ENCODE peak calls at places on chromosomes 16 and 17, in eight cellular contexts. One of them, this sample, is unnamed.

GRCh38 chr17:43442711-43443110 is 41.1 kb upstream of the DHX8 start:
- DNase-seq in body of pancreas: no peak
- DNase-seq in NCI-H345: no peak
- DNase-seq in neuronal stem cell: no peak
- DNase-seq in AG08395: peak
- DNase-seq in heart left ventricle: no peak
- DNase-seq in naive thymus-derived CD4-positive, alpha-beta T cell: no peak
- DNase-seq in activated gamma-delta T cell treated with anti-CD3 and anti-CD28 coated beads, Interleukin-2, amount 50 U/mL, for 16 hours: no peak
- DNase-seq in this sample: no peak

GRCh38 chr17:68961204-68961893 is 6.2 kb upstream of the ABCA8 start:
- DNase-seq in body of pancreas: no peak
- DNase-seq in NCI-H345: no peak
- DNase-seq in neuronal stem cell: no peak
- DNase-seq in AG08395: no peak
- DNase-seq in heart left ventricle: peak
- DNase-seq in naive thymus-derived CD4-positive, alpha-beta T cell: no peak
- DNase-seq in activated gamma-delta T cell treated with anti-CD3 and anti-CD28 coated beads, Interleukin-2, amount 50 U/mL, for 16 hours: no peak
- DNase-seq in this sample: no peak

GRCh38 chr17:58330997-58331814 is 2.6 kb upstream of the TSPOAP1 start:
- DNase-seq in body of pancreas: no peak
- DNase-seq in NCI-H345: no peak
- DNase-seq in neuronal stem cell: no peak
- DNase-seq in AG08395: no peak
- DNase-seq in heart left ventricle: no peak
- DNase-seq in naive thymus-derived CD4-positive, alpha-beta T cell: peak
- DNase-seq in activated gamma-delta T cell treated with anti-CD3 and anti-CD28 coated beads, Interleukin-2, amount 50 U/mL, for 16 hours: peak
- DNase-seq in this sample: no peak

GRCh38 chr16:78249056-78249455 is 149.6 kb downstream of the WWOX start:
- DNase-seq in body of pancreas: peak
- DNase-seq in NCI-H345: peak
- DNase-seq in neuronal stem cell: no peak
- DNase-seq in AG08395: no peak
- DNase-seq in heart left ventricle: peak
- DNase-seq in naive thymus-derived CD4-positive, alpha-beta T cell: no peak
- DNase-seq in activated gamma-delta T cell treated with anti-CD3 and anti-CD28 coated beads, Interleukin-2, amount 50 U/mL, for 16 hours: no peak
- DNase-seq in this sample: no peak

GRCh38 chr16:48232459-48233040 is 11.6 kb upstream of the LONP2 start:
- DNase-seq in body of pancreas: no peak
- DNase-seq in NCI-H345: no peak
- DNase-seq in neuronal stem cell: no peak
- DNase-seq in AG08395: no peak
- DNase-seq in heart left ventricle: no peak
- DNase-seq in naive thymus-derived CD4-positive, alpha-beta T cell: no peak
- DNase-seq in activated gamma-delta T cell treated with anti-CD3 and anti-CD28 coated beads, Interleukin-2, amount 50 U/mL, for 16 hours: no peak
- DNase-seq in this sample: no peak

GRCh38 chr16:13112639-13113038 is 211.2 kb downstream of the SHISA9 start:
- DNase-seq in body of pancreas: no peak
- DNase-seq in NCI-H345: no peak
- DNase-seq in neuronal stem cell: peak
- DNase-seq in AG08395: no peak
- DNase-seq in heart left ventricle: no peak
- DNase-seq in naive thymus-derived CD4-positive, alpha-beta T cell: no peak
- DNase-seq in activated gamma-delta T cell treated with anti-CD3 and anti-CD28 coated beads, Interleukin-2, amount 50 U/mL, for 16 hours: no peak
- DNase-seq in this sample: no peak

GRCh38 chr17:74369221-74369620 is 1.9 kb downstream of the GPR142 start:
- DNase-seq in body of pancreas: no peak
- DNase-seq in NCI-H345: no peak
- DNase-seq in neuronal stem cell: no peak
- DNase-seq in AG08395: no peak
- DNase-seq in heart left ventricle: peak
- DNase-seq in naive thymus-derived CD4-positive, alpha-beta T cell: no peak
- DNase-seq in activated gamma-delta T cell treated with anti-CD3 and anti-CD28 coated beads, Interleukin-2, amount 50 U/mL, for 16 hours: peak
- DNase-seq in this sample: no peak

GRCh38 chr17:47225436-47225858 is 16.3 kb downstream of the MYL4 start:
- DNase-seq in body of pancreas: peak
- DNase-seq in NCI-H345: no peak
- DNase-seq in neuronal stem cell: no peak
- DNase-seq in AG08395: peak
- DNase-seq in heart left ventricle: peak
- DNase-seq in naive thymus-derived CD4-positive, alpha-beta T cell: no peak
- DNase-seq in activated gamma-delta T cell treated with anti-CD3 and anti-CD28 coated beads, Interleukin-2, amount 50 U/mL, for 16 hours: no peak
- DNase-seq in this sample: no peak

GRCh38 chr17:64357191-64357981 is 33.3 kb downstream of the PECAM1 start:
- DNase-seq in body of pancreas: no peak
- DNase-seq in NCI-H345: no peak
- DNase-seq in neuronal stem cell: no peak
- DNase-seq in AG08395: peak
- DNase-seq in heart left ventricle: peak
- DNase-seq in naive thymus-derived CD4-positive, alpha-beta T cell: no peak
- DNase-seq in activated gamma-delta T cell treated with anti-CD3 and anti-CD28 coated beads, Interleukin-2, amount 50 U/mL, for 16 hours: no peak
- DNase-seq in this sample: peak

GRCh38 chr17:74759941-74760340 is 11.5 kb downstream of the NHERF1 start:
- DNase-seq in body of pancreas: peak
- DNase-seq in NCI-H345: no peak
- DNase-seq in neuronal stem cell: no peak
- DNase-seq in AG08395: no peak
- DNase-seq in heart left ventricle: no peak
- DNase-seq in naive thymus-derived CD4-positive, alpha-beta T cell: no peak
- DNase-seq in activated gamma-delta T cell treated with anti-CD3 and anti-CD28 coated beads, Interleukin-2, amount 50 U/mL, for 16 hours: no peak
- DNase-seq in this sample: no peak

GRCh38 chr16:1989826-1990335 is at the start of gene SYNGR3:
- DNase-seq in body of pancreas: no peak
- DNase-seq in NCI-H345: no peak
- DNase-seq in neuronal stem cell: no peak
- DNase-seq in AG08395: no peak
- DNase-seq in heart left ventricle: no peak
- DNase-seq in naive thymus-derived CD4-positive, alpha-beta T cell: no peak
- DNase-seq in activated gamma-delta T cell treated with anti-CD3 and anti-CD28 coated beads, Interleukin-2, amount 50 U/mL, for 16 hours: no peak
- DNase-seq in this sample: no peak

GRCh38 chr16:586047-586644 is 3.7 kb upstream of the RAB40C start:
- DNase-seq in body of pancreas: no peak
- DNase-seq in NCI-H345: no peak
- DNase-seq in neuronal stem cell: no peak
- DNase-seq in AG08395: no peak
- DNase-seq in heart left ventricle: no peak
- DNase-seq in naive thymus-derived CD4-positive, alpha-beta T cell: no peak
- DNase-seq in activated gamma-delta T cell treated with anti-CD3 and anti-CD28 coated beads, Interleukin-2, amount 50 U/mL, for 16 hours: no peak
- DNase-seq in this sample: no peak

GRCh38 chr17:68329331-68329730 is 38.0 kb downstream of the ARSG start:
- DNase-seq in body of pancreas: no peak
- DNase-seq in NCI-H345: no peak
- DNase-seq in neuronal stem cell: no peak
- DNase-seq in AG08395: no peak
- DNase-seq in heart left ventricle: no peak
- DNase-seq in naive thymus-derived CD4-positive, alpha-beta T cell: no peak
- DNase-seq in activated gamma-delta T cell treated with anti-CD3 and anti-CD28 coated beads, Interleukin-2, amount 50 U/mL, for 16 hours: no peak
- DNase-seq in this sample: no peak

GRCh38 chr16:65621640-65622039 is 499.8 kb upstream of the CDH11 start:
- DNase-seq in body of pancreas: no peak
- DNase-seq in NCI-H345: peak
- DNase-seq in neuronal stem cell: no peak
- DNase-seq in AG08395: no peak
- DNase-seq in heart left ventricle: no peak
- DNase-seq in naive thymus-derived CD4-positive, alpha-beta T cell: no peak
- DNase-seq in activated gamma-delta T cell treated with anti-CD3 and anti-CD28 coated beads, Interleukin-2, amount 50 U/mL, for 16 hours: no peak
- DNase-seq in this sample: no peak

GRCh38 chr17:19501219-19501618 is 32.4 kb upstream of the SLC47A1 start:
- DNase-seq in body of pancreas: no peak
- DNase-seq in NCI-H345: no peak
- DNase-seq in neuronal stem cell: no peak
- DNase-seq in AG08395: no peak
- DNase-seq in heart left ventricle: no peak
- DNase-seq in naive thymus-derived CD4-positive, alpha-beta T cell: no peak
- DNase-seq in activated gamma-delta T cell treated with anti-CD3 and anti-CD28 coated beads, Interleukin-2, amount 50 U/mL, for 16 hours: no peak
- DNase-seq in this sample: no peak

GRCh38 chr17:39963826-39964225 is 1.0 kb downstream of the GSDMA start:
- DNase-seq in body of pancreas: no peak
- DNase-seq in NCI-H345: no peak
- DNase-seq in neuronal stem cell: no peak
- DNase-seq in AG08395: no peak
- DNase-seq in heart left ventricle: no peak
- DNase-seq in naive thymus-derived CD4-positive, alpha-beta T cell: no peak
- DNase-seq in activated gamma-delta T cell treated with anti-CD3 and anti-CD28 coated beads, Interleukin-2, amount 50 U/mL, for 16 hours: no peak
- DNase-seq in this sample: no peak

GRCh38 chr17:48202945-48203344 is 95.4 kb downstream of the SNX11 start:
- DNase-seq in body of pancreas: no peak
- DNase-seq in NCI-H345: no peak
- DNase-seq in neuronal stem cell: no peak
- DNase-seq in AG08395: no peak
- DNase-seq in heart left ventricle: no peak
- DNase-seq in naive thymus-derived CD4-positive, alpha-beta T cell: no peak
- DNase-seq in activated gamma-delta T cell treated with anti-CD3 and anti-CD28 coated beads, Interleukin-2, amount 50 U/mL, for 16 hours: no peak
- DNase-seq in this sample: no peak

GRCh38 chr17:6701719-6702118 is 11.4 kb downstream of the SLC13A5 start:
- DNase-seq in body of pancreas: no peak
- DNase-seq in NCI-H345: no peak
- DNase-seq in neuronal stem cell: peak
- DNase-seq in AG08395: peak
- DNase-seq in heart left ventricle: no peak
- DNase-seq in naive thymus-derived CD4-positive, alpha-beta T cell: no peak
- DNase-seq in activated gamma-delta T cell treated with anti-CD3 and anti-CD28 coated beads, Interleukin-2, amount 50 U/mL, for 16 hours: no peak
- DNase-seq in this sample: no peak

GRCh38 chr17:78322858-78323455 is 36.9 kb downstream of the SOCS3 start:
- DNase-seq in body of pancreas: no peak
- DNase-seq in NCI-H345: no peak
- DNase-seq in neuronal stem cell: no peak
- DNase-seq in AG08395: peak
- DNase-seq in heart left ventricle: peak
- DNase-seq in naive thymus-derived CD4-positive, alpha-beta T cell: no peak
- DNase-seq in activated gamma-delta T cell treated with anti-CD3 and anti-CD28 coated beads, Interleukin-2, amount 50 U/mL, for 16 hours: no peak
- DNase-seq in this sample: no peak

GRCh38 chr17:37239690-37240344 is 136.0 kb upstream of the C17orf78 start:
- DNase-seq in body of pancreas: no peak
- DNase-seq in NCI-H345: peak
- DNase-seq in neuronal stem cell: peak
- DNase-seq in AG08395: peak
- DNase-seq in heart left ventricle: no peak
- DNase-seq in naive thymus-derived CD4-positive, alpha-beta T cell: no peak
- DNase-seq in activated gamma-delta T cell treated with anti-CD3 and anti-CD28 coated beads, Interleukin-2, amount 50 U/mL, for 16 hours: no peak
- DNase-seq in this sample: no peak

GRCh38 chr16:87471278-87472141 is 21.3 kb downstream of the ZCCHC14 start:
- DNase-seq in body of pancreas: no peak
- DNase-seq in NCI-H345: no peak
- DNase-seq in neuronal stem cell: no peak
- DNase-seq in AG08395: peak
- DNase-seq in heart left ventricle: no peak
- DNase-seq in naive thymus-derived CD4-positive, alpha-beta T cell: no peak
- DNase-seq in activated gamma-delta T cell treated with anti-CD3 and anti-CD28 coated beads, Interleukin-2, amount 50 U/mL, for 16 hours: no peak
- DNase-seq in this sample: no peak

GRCh38 chr17:32604966-32605365 is 118.2 kb downstream of the CDK5R1 start:
- DNase-seq in body of pancreas: no peak
- DNase-seq in NCI-H345: no peak
- DNase-seq in neuronal stem cell: no peak
- DNase-seq in AG08395: no peak
- DNase-seq in heart left ventricle: no peak
- DNase-seq in naive thymus-derived CD4-positive, alpha-beta T cell: no peak
- DNase-seq in activated gamma-delta T cell treated with anti-CD3 and anti-CD28 coated beads, Interleukin-2, amount 50 U/mL, for 16 hours: no peak
- DNase-seq in this sample: no peak

GRCh38 chr17:65154770-65155589 is 17.8 kb downstream of the RGS9 start:
- DNase-seq in body of pancreas: no peak
- DNase-seq in NCI-H345: no peak
- DNase-seq in neuronal stem cell: no peak
- DNase-seq in AG08395: peak
- DNase-seq in heart left ventricle: no peak
- DNase-seq in naive thymus-derived CD4-positive, alpha-beta T cell: no peak
- DNase-seq in activated gamma-delta T cell treated with anti-CD3 and anti-CD28 coated beads, Interleukin-2, amount 50 U/mL, for 16 hours: no peak
- DNase-seq in this sample: no peak

GRCh38 chr17:73308017-73308823 is 3.6 kb downstream of the CDC42EP4 start:
- DNase-seq in body of pancreas: peak
- DNase-seq in NCI-H345: no peak
- DNase-seq in neuronal stem cell: no peak
- DNase-seq in AG08395: peak
- DNase-seq in heart left ventricle: peak
- DNase-seq in naive thymus-derived CD4-positive, alpha-beta T cell: no peak
- DNase-seq in activated gamma-delta T cell treated with anti-CD3 and anti-CD28 coated beads, Interleukin-2, amount 50 U/mL, for 16 hours: no peak
- DNase-seq in this sample: no peak

GRCh38 chr17:15510361-15510760 is 42.9 kb upstream of the CDRT4 start:
- DNase-seq in body of pancreas: no peak
- DNase-seq in NCI-H345: no peak
- DNase-seq in neuronal stem cell: no peak
- DNase-seq in AG08395: peak
- DNase-seq in heart left ventricle: no peak
- DNase-seq in naive thymus-derived CD4-positive, alpha-beta T cell: no peak
- DNase-seq in activated gamma-delta T cell treated with anti-CD3 and anti-CD28 coated beads, Interleukin-2, amount 50 U/mL, for 16 hours: no peak
- DNase-seq in this sample: no peak

GRCh38 chr17:2396568-2397246 is 4.2 kb downstream of the MNT start:
- DNase-seq in body of pancreas: peak
- DNase-seq in NCI-H345: no peak
- DNase-seq in neuronal stem cell: peak
- DNase-seq in AG08395: peak
- DNase-seq in heart left ventricle: peak
- DNase-seq in naive thymus-derived CD4-positive, alpha-beta T cell: peak
- DNase-seq in activated gamma-delta T cell treated with anti-CD3 and anti-CD28 coated beads, Interleukin-2, amount 50 U/mL, for 16 hours: no peak
- DNase-seq in this sample: peak

This sample was measured in esophagus muscularis mucosa.